ENCODE peak calls at places on chromosomes 7 and 10, in nine cellular contexts. A, F, I, J, V, U, H, R and Z are unnamed samples.
A peak's percentile ranks its signal among the peaks of the same experiment; 100 is the strongest.

GRCh38 chr10:112216151-112216550 is 32.6 kb upstream of the GPAM start:
- DNase-seq in A (no peak), F (no peak), I (no peak), J (no peak), V (no peak), U (no peak), H (no peak), R (no peak), Z (no peak)

GRCh38 chr10:124001391-124002260 is 91.8 kb downstream of the CHST15 start:
- DNase-seq in A (no peak), F (no peak), I (no peak), J (no peak), V (no peak), U (no peak), H (no peak), R (no peak), Z (no peak)

GRCh38 chr10:72261323-72262018 is 12.3 kb upstream of the DDIT4 start:
- DNase-seq in A (no peak), F (no peak), I (peak; percentile 35), J (no peak), V (no peak), U (no peak), H (no peak), R (peak; percentile 76), Z (peak; percentile 63)

GRCh38 chr10:69406302-69406811 is 10.4 kb downstream of the TACR2 start:
- DNase-seq in A (no peak), F (peak; percentile 37), I (no peak), J (no peak), V (no peak), U (no peak), H (no peak), R (no peak), Z (no peak)

GRCh38 chr10:102408728-102409603 is 9.6 kb downstream of the PSD start:
- DNase-seq in A (no peak), F (peak; percentile 43), I (peak; percentile 64), J (no peak), V (peak; percentile 17), U (peak; percentile 57), H (no peak), R (no peak), Z (no peak)

GRCh38 chr10:12503311-12503710 is 154.0 kb downstream of the CAMK1D start:
- DNase-seq in A (no peak), F (no peak), I (peak; percentile 34), J (no peak), V (no peak), U (no peak), H (no peak), R (no peak), Z (no peak)

GRCh38 chr7:26658698-26659084 is 205.7 kb downstream of the SKAP2 start:
- DNase-seq in A (no peak), F (no peak), I (no peak), J (no peak), V (no peak), U (no peak), H (no peak), R (no peak), Z (no peak)

GRCh38 chr10:100986952-100987684 is at the start of the genes MRPL43 and TWNK:
- DNase-seq in A (peak; percentile 67), F (peak; percentile 79), I (peak; percentile 88), J (no peak), V (peak; percentile 74), U (peak; percentile 78), H (no peak), R (peak; percentile 88), Z (peak; percentile 76)

GRCh38 chr7:85021090-85021704 is 165.7 kb downstream of the SEMA3D start:
- DNase-seq in A (peak; percentile 31), F (no peak), I (no peak), J (no peak), V (no peak), U (no peak), H (no peak), R (no peak), Z (no peak)

GRCh38 chr7:101108330-101108857 is 18.5 kb upstream of the SERPINE1 start:
- DNase-seq in A (peak; percentile 64), F (no peak), I (no peak), J (no peak), V (no peak), U (no peak), H (no peak), R (no peak), Z (no peak)

GRCh38 chr7:138904122-138904435 is 77.1 kb downstream of the KIAA1549 start:
- DNase-seq in A (no peak), F (no peak), I (no peak), J (no peak), V (no peak), U (no peak), H (no peak), R (no peak), Z (no peak)

GRCh38 chr7:116425647-116426209 is 73.8 kb upstream of the CAV2 start:
- DNase-seq in A (no peak), F (no peak), I (no peak), J (no peak), V (no peak), U (no peak), H (peak; percentile 10), R (no peak), Z (no peak)

GRCh38 chr7:135151162-135151932 is 3.5 kb downstream of the TMEM140 start:
- DNase-seq in A (no peak), F (no peak), I (no peak), J (no peak), V (no peak), U (no peak), H (no peak), R (no peak), Z (no peak)

GRCh38 chr7:120833551-120833950 is 24.4 kb downstream of the TSPAN12 start:
- DNase-seq in A (no peak), F (no peak), I (no peak), J (no peak), V (no peak), U (no peak), H (no peak), R (no peak), Z (no peak)

DNA sequence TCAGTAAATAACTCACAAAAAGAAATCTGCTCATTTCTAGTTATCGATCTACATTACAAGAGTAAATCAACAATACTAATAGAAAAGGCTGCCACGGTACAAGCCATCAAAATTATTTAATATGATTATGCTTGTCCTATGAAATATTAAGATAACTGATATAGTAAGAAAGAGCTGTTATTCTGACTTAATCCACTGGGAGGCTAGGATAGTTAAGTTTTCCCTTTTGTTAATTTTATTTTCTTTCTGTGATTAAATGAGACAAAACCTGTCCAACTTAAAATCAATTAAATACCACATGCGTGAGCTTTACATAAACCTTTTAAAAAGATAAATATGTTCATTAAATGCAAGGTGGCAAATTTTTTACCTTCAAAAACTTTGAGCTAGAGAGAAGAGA is 114.8 kb downstream of the LMBR1 start:
- DNase-seq in A (no peak), F (no peak), I (no peak), J (no peak), V (no peak), U (no peak), H (no peak), R (no peak), Z (no peak)
- TF ChIP-seq CTCF in A (no peak), F (peak; percentile 46), I (peak; percentile 16), J (no peak), V (no peak), U (no peak), H (peak; percentile 31), R (peak; percentile 13), Z (no peak)

GRCh38 chr7:1141651-1142050 is 18.3 kb downstream of the ZFAND2A start:
- DNase-seq in A (peak; percentile 44), F (no peak), I (no peak), J (no peak), V (no peak), U (no peak), H (no peak), R (no peak), Z (no peak)

GRCh38 chr7:1149351-1149794 is 10.6 kb downstream of the ZFAND2A start:
- DNase-seq in A (no peak), F (no peak), I (no peak), J (no peak), V (no peak), U (no peak), H (no peak), R (no peak), Z (no peak)

GRCh38 chr7:1142051-1142635 is 17.9 kb downstream of the ZFAND2A start:
- DNase-seq in A (peak; percentile 47), F (no peak), I (no peak), J (no peak), V (no peak), U (no peak), H (no peak), R (no peak), Z (no peak)

GRCh38 chr7:1140481-1141104 is 19.4 kb downstream of the ZFAND2A start:
- DNase-seq in A (no peak), F (no peak), I (no peak), J (no peak), V (no peak), U (no peak), H (no peak), R (no peak), Z (no peak)

GRCh38 chr7:1144269-1144771 is 15.7 kb downstream of the ZFAND2A start:
- DNase-seq in A (peak; percentile 34), F (no peak), I (no peak), J (no peak), V (peak; percentile 29), U (no peak), H (no peak), R (no peak), Z (no peak)
- TF ChIP-seq CTCF in A (peak; percentile 7), F (peak; percentile 29), I (peak; percentile 18), J (no peak), V (peak; percentile 44), U (no peak), H (no peak), R (no peak), Z (no peak)

GRCh38 chr10:23293145-23293724 is 51.4 kb downstream of the C10orf67 start:
- DNase-seq in A (peak; percentile 40), F (peak; percentile 57), I (no peak), J (no peak), V (peak; percentile 21), U (no peak), H (no peak), R (peak; percentile 65), Z (no peak)
- TF ChIP-seq CTCF in A (peak; percentile 64), F (peak; percentile 73), I (peak; percentile 31), J (peak; percentile 44), V (peak; percentile 77), U (peak; percentile 53), H (peak; percentile 61), R (peak; percentile 70), Z (no peak)

GRCh38 chr10:80454526-80455460 is 683 bp downstream of the TSPAN14 start:
- DNase-seq in A (no peak), F (no peak), I (peak; percentile 86), J (no peak), V (no peak), U (no peak), H (no peak), R (peak; percentile 30), Z (peak; percentile 45)

GRCh38 chr10:80453715-80454525 is at the start of gene TSPAN14:
- DNase-seq in A (peak; percentile 70), F (peak; percentile 69), I (peak; percentile 87), J (no peak), V (peak; percentile 66), U (peak; percentile 57), H (peak; percentile 55), R (peak; percentile 85), Z (peak; percentile 67)

GRCh38 chr10:80452069-80452468 is 2.0 kb upstream of the TSPAN14 start:
- DNase-seq in A (no peak), F (no peak), I (no peak), J (no peak), V (no peak), U (no peak), H (no peak), R (no peak), Z (no peak)

GRCh38 chr10:80452688-80453391 is 1.3 kb upstream of the TSPAN14 start:
- DNase-seq in A (no peak), F (no peak), I (no peak), J (no peak), V (no peak), U (no peak), H (no peak), R (no peak), Z (no peak)

GRCh38 chr10:80453392-80453714 is 757 bp upstream of the TSPAN14 start:
- DNase-seq in A (no peak), F (no peak), I (no peak), J (no peak), V (no peak), U (no peak), H (no peak), R (no peak), Z (no peak)
- TF ChIP-seq CTCF in A (no peak), F (no peak), I (no peak), J (no peak), V (no peak), U (no peak), H (no peak), R (no peak), Z (no peak)